ENCODE peak calls at places on chromosomes 3 and 15, in ten cellular contexts. T, J, Y, F, L, G, W, N, C and U are unnamed samples.

GRCh38 chr3:15512173-15512572 is 9.3 kb downstream of the COLQ start:
- DNase-seq in T (peak; percentile 56), W (no peak), N (peak; percentile 36), Y (peak; percentile 8), G (peak; percentile 71), F (no peak), J (no peak), C (no peak), L (no peak), U (peak; percentile 36)

GRCh38 chr3:160754855-160755747 is 930 bp upstream of the PPM1L start:
- DNase-seq in Y (peak; percentile 95), F (peak; percentile 73), J (peak; percentile 94), L (peak; percentile 77), N (peak; percentile 86), G (peak; percentile 95), C (peak; percentile 50), T (peak; percentile 95), W (peak; percentile 89), U (peak; percentile 91)

GRCh38 chr15:71088683-71089082 is 26.6 kb upstream of the THSD4 start:
- DNase-seq in G (no peak), N (no peak), Y (no peak), C (no peak), L (no peak), F (no peak), W (no peak), T (no peak), J (no peak), U (no peak)

GRCh38 chr3:132569153-132569552 is 27.9 kb upstream of the ACKR4 start:
- DNase-seq in G (no peak), W (no peak), N (no peak), Y (no peak), L (no peak), F (no peak), J (no peak), C (no peak), T (no peak), U (peak; percentile 29)

GRCh38 chr15:90684281-90684680 is 32.9 kb upstream of the BLM start:
- DNase-seq in G (no peak), W (no peak), J (no peak), Y (no peak), F (no peak), T (no peak), N (no peak), L (no peak), C (no peak), U (no peak)

GRCh38 chr3:63753567-63753966 is 65.5 kb upstream of the C3orf49 start:
- DNase-seq in G (no peak), W (no peak), L (no peak), J (no peak), T (peak; percentile 13), N (no peak), Y (no peak), F (no peak), C (no peak), U (peak; percentile 34)

GRCh38 chr3:52507359-52507758 is 12.2 kb downstream of the STAB1 start:
- DNase-seq in C (no peak), L (no peak), T (peak; percentile 74), F (no peak), J (no peak), W (no peak), G (no peak), Y (no peak), N (peak; percentile 61), U (peak; percentile 49)

GRCh38 chr15:94542391-94542790 is 311.0 kb downstream of the MCTP2 start:
- DNase-seq in J (no peak), Y (no peak), C (no peak), W (no peak), T (no peak), F (no peak), L (no peak), N (no peak), G (no peak), U (no peak)

GRCh38 chr3:152232679-152233078 is 36.0 kb upstream of the MBNL1 start:
- DNase-seq in C (no peak), Y (no peak), J (no peak), T (no peak), N (no peak), W (no peak), G (no peak), L (no peak), F (no peak), U (no peak)

GRCh38 chr3:77524467-77524866 is 484.6 kb downstream of the ROBO2 start:
- DNase-seq in W (no peak), T (no peak), N (no peak), F (no peak), J (no peak), G (no peak), C (no peak), L (no peak), Y (no peak), U (no peak)

GRCh38 chr3:32181370-32181769 is 57.1 kb upstream of the CMTM8 start:
- DNase-seq in L (no peak), C (no peak), J (no peak), T (no peak), N (no peak), G (no peak), Y (no peak), F (no peak), W (no peak), U (no peak)

GRCh38 chr3:53495518-53496501 is 1.4 kb downstream of the CACNA1D start:
- DNase-seq in F (no peak), G (no peak), Y (no peak), J (no peak), C (no peak), W (no peak), T (no peak), L (no peak), N (no peak), U (no peak)

GRCh38 chr3:37456270-37456708 is 281.9 kb upstream of the LRRFIP2 start:
- DNase-seq in C (no peak), N (peak; percentile 34), J (peak; percentile 60), G (peak; percentile 92), T (no peak), F (no peak), L (no peak), Y (no peak), W (no peak), U (no peak)

GRCh38 chr15:56337084-56337725 is 28.0 kb upstream of the TEX9 start:
- DNase-seq in C (no peak), Y (no peak), F (no peak), N (no peak), W (no peak), T (no peak), J (no peak), L (no peak), G (no peak), U (no peak)